ENCODE peak calls at places on chromosomes 12 and 14, in four cellular contexts. E is iPS DF 6.9, Q is suprapubic skin, V is upper lobe of right lung. R is an unnamed sample. For H3K4me1, the result is how much of the 10 kb centered on the place peaks cover.

GRCh38 chr14:69326611-69327010 is 66.7 kb downstream of the GALNT16 start:
- DNase-seq in Q (peak), E (no peak), V (no peak), R (no peak)

GRCh38 chr14:105419055-105419304 is 647 bp upstream of the MTA1 start:
- DNase-seq in Q (no peak), E (no peak), V (no peak), R (peak)

GRCh38 chr12:89243786-89244185 is 108.5 kb downstream of the DUSP6 start:
- DNase-seq in E (no peak), V (no peak), Q (no peak), R (no peak)

GRCh38 chr12:6323340-6323994 is 13.0 kb downstream of the PLEKHG6 start:
- DNase-seq in Q (peak), V (no peak), E (peak), R (peak)

GRCh38 chr12:87413784-87414183 is 615.4 kb downstream of the C12orf50 start:
- DNase-seq in E (no peak), V (no peak), Q (no peak), R (no peak)

GRCh38 chr12:12976366-12976765 is 23.7 kb downstream of the HEBP1 start:
- DNase-seq in V (no peak), E (no peak), Q (no peak), R (no peak)

GRCh38 chr14:65101631-65102440 is 481 bp downstream of the MAX start:
- DNase-seq in V (peak), Q (no peak), E (no peak), R (peak)

GRCh38 chr14:80434574-80435321 is 223.4 kb upstream of the DIO2 start:
- DNase-seq in Q (no peak), E (no peak), V (no peak), R (no peak)

GRCh38 chr12:40566246-40566645 is 126.0 kb upstream of the CNTN1 start:
- DNase-seq in E (no peak), V (no peak), Q (no peak), R (no peak)

GRCh38 chr12:110913119-110914056 is 7.0 kb downstream of the MYL2 start:
- DNase-seq in Q (no peak), E (no peak), V (no peak), R (no peak)

GRCh38 chr12:6758511-6758910 is 5.6 kb upstream of the MLF2 start:
- DNase-seq in V (no peak), E (no peak), Q (no peak), R (no peak)

GRCh38 chr12:45774508-45775162 is 45.1 kb downstream of the ARID2 start:
- DNase-seq in V (no peak), E (no peak), Q (no peak), R (no peak)

GRCh38 chr12:27524839-27525238 is 833 bp downstream of the PPFIBP1 start:
- DNase-seq in E (no peak), V (no peak), Q (no peak), R (peak)

GRCh38 chr12:116933101-116933500 is 22.4 kb downstream of the FBXW8 start:
- DNase-seq in E (no peak), Q (no peak), V (no peak), R (no peak)

GRCh38 chr14:63508033-63508432 is 35.1 kb downstream of the PPP2R5E start:
- DNase-seq in Q (no peak), V (no peak), E (no peak), R (no peak)

GRCh38 chr12:45257185-45257585 is 41.3 kb downstream of the ANO6 start:
- DNase-seq in Q (no peak), V (no peak), E (no peak), R (no peak)

GRCh38 chr12:11500861-11501230 is 105.5 kb upstream of the PRB2 start:
- DNase-seq in V (no peak), Q (no peak), E (no peak), R (no peak)

GRCh38 chr14:80781968-80782367 is 159.6 kb downstream of the CEP128 start:
- DNase-seq in V (no peak), Q (no peak), E (no peak), R (no peak)

GRCh38 chr12:120235369-120236123 is 30.0 kb downstream of the PXN start:
- DNase-seq in V (no peak), E (no peak), Q (no peak), R (no peak)

GRCh38 chr12:128801879-128802391 is 21.8 kb downstream of the SLC15A4 start:
- DNase-seq in V (no peak), E (no peak), Q (no peak), R (no peak)

GRCh38 chr12:8829128-8829524 is 6.7 kb downstream of the A2ML1 start:
- DNase-seq in E (no peak), Q (no peak), V (no peak), R (no peak)

GRCh38 chr12:106226884-106227640 is 20.8 kb downstream of the CKAP4 start:
- DNase-seq in V (no peak), Q (no peak), E (no peak), R (peak)

GRCh38 chr12:47867496-47867941 is 37.3 kb downstream of the VDR start:
- DNase-seq in Q (no peak), E (no peak), V (no peak), R (no peak)

GRCh38 chr14:102518063-102518648 is 8.6 kb upstream of the ANKRD9 start:
- DNase-seq in E (no peak), Q (no peak), V (no peak), R (no peak)

GRCh38 chr14:81276699-81277069 is 55.9 kb upstream of the GTF2A1 start:
- DNase-seq in V (no peak), Q (no peak), E (no peak), R (no peak)

GRCh38 chr14:59020382-59020781 is 168.1 kb upstream of the DAAM1 start:
- DNase-seq in E (no peak), V (no peak), Q (no peak), R (peak)

GRCh38 chr14:103188691-103189480 is 65.6 kb downstream of the TNFAIP2 start:
- DNase-seq in Q (no peak), E (no peak), V (peak), R (peak)

GRCh38 chr14:68977137-68977740 is 1.9 kb downstream of the ACTN1 start:
- DNase-seq in Q (no peak), V (no peak), E (no peak), R (no peak)

GRCh38 chr12:78931466-78931990 is 67.0 kb downstream of the SYT1 start:
- DNase-seq in Q (no peak), V (no peak), E (no peak), R (no peak)

GRCh38 chr12:19576421-19576925 is 137.2 kb downstream of the AEBP2 start:
- DNase-seq in Q (no peak), V (no peak), E (no peak), R (no peak)

GRCh38 chr14:72439707-72440106 is 454.2 kb downstream of the DPF3 start:
- DNase-seq in V (no peak), Q (no peak), E (no peak), R (peak)

GRCh38 chr12:50620050-50620974 is 115.5 kb downstream of the DIP2B start:
- DNase-seq in E (no peak), Q (no peak), V (no peak), R (no peak)

GRCh38 chr12:103391103-103391502 is 104.7 kb downstream of the C12orf42 start:
- DNase-seq in Q (no peak), V (no peak), E (no peak), R (no peak)

GRCh38 chr12:7859552-7859951 is 13.2 kb downstream of the SLC2A14 start:
- DNase-seq in V (no peak), E (no peak), Q (no peak), R (no peak)

GRCh38 chr14:84036863-84037262 is 1493.1 kb upstream of the FLRT2 start:
- DNase-seq in V (no peak), E (no peak), Q (no peak), R (no peak)

GRCh38 chr12:32828120-32828519 is 68.5 kb downstream of the PKP2 start:
- DNase-seq in V (no peak), E (no peak), Q (no peak), R (no peak)

GRCh38 chr12:108799528-108800243 is 57.7 kb downstream of the SSH1 start:
- DNase-seq in Q (no peak), V (no peak), E (no peak), R (no peak)

GRCh38 chr12:108802666-108803036 is 54.7 kb downstream of the SSH1 start:
- DNase-seq in Q (no peak), E (no peak), V (no peak), R (no peak)

GRCh38 chr12:108798551-108799221 is 58.7 kb downstream of the SSH1 start:
- DNase-seq in E (no peak), V (no peak), Q (no peak), R (no peak)

GRCh38 chr12:108801736-108802665 is 55.4 kb downstream of the SSH1 start:
- DNase-seq in E (peak), Q (peak), V (no peak), R (no peak)

DNA sequence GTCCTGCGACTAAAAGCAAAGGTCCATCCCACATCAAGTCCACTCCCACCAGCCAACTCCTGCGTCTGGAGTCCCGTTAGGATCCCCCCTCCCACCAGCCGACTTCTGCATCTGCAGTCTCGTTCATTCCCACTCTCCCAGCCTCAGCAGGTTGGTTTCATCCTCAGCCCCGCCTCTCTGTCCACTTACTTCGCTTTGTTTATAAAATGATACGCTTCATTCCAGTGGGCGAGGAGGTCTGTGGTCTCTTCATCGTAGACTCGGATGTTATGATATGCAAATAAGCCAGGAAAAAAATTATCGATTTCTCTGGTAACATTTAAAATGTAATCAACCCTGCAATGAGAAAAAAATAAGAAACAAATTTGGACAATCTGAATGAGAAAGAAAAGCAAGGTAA is 56.8 kb downstream of the SSH1 start:
- DNase-seq in V (no peak), E (no peak), Q (no peak), R (no peak)
- H3K4me1 ChIP-seq in V (under half), E (under half), Q (half or more), R (under half)

GRCh38 chr12:81080431-81080983 is 2.6 kb downstream of the ACSS3 start:
- DNase-seq in Q (no peak), E (no peak), V (no peak), R (no peak)

GRCh38 chr12:81083906-81084513 is 6.1 kb downstream of the ACSS3 start:
- DNase-seq in Q (no peak), E (no peak), V (no peak), R (no peak)

GRCh38 chr12:81081726-81082125 is 3.8 kb downstream of the ACSS3 start:
- DNase-seq in E (no peak), V (no peak), Q (no peak), R (no peak)

GRCh38 chr12:81084848-81085350 is 7.0 kb downstream of the ACSS3 start:
- DNase-seq in E (no peak), V (no peak), Q (no peak), R (no peak)

DNA sequence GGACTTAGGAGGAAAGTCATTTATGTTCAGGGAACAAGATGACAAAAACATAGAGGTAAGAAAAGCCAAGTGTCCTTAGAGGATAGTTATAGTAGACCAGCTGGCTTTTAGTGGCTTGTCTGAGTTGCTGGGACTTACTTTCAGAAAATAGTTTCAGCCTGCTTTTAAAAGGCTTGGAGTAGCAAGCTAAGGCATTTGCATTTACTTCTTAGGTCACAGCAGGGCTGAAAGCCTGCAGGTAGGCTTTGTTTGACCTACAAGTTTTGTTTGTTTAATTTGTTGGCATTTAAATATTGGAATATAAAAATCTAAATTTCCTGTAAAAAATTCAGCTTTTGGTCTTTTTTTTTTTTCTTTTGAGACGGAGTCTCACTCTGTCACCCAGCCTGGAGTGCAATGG is 5.1 kb downstream of the ACSS3 start:
- DNase-seq in E (no peak), V (no peak), Q (no peak), R (no peak)
- H3K27ac ChIP-seq in E (no peak), V (no peak), Q (no peak), R (no peak)

DNA sequence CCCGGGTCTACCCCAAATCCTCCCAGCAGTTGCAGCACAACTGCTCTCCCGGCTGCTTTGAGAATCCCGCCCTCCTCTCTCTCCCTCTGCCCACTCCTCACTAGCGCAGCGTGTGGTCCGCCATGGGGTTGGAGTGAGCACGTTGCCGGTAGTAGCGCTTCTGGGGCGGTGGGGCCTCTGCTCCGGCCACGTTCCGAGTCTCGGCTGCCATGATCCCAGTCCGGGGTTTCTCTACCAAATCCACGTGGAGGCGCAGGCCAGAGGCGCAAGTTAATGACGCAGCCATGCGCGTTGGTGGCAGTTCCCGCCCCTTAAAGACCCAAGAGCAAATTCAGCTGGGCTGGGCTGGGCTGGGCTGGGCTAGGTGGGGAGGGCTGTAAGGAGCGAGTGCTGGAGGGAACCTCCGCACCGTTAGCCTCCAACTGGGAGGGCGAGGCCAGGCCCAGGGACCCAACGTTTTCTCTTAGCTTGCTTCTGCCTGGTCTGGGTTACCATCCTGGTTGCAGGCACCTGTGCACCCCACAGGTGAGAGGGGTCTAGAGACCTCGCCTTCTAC is at the start of gene METTL1:
- DNase-seq in V (peak), Q (peak), E (peak), R (peak)
- H3K4me3 ChIP-seq in V (peak), Q (peak), E (peak), R (peak)

GRCh38 chr12:52439420-52439819 is 5.2 kb upstream of the KRT75 start:
- DNase-seq in Q (no peak), E (no peak), V (no peak), R (no peak)
- H3K4me1 ChIP-seq in Q (under half), E (under half), V (under half), R (under half)

GRCh38 chr14:60640859-60641721 is 8.2 kb downstream of the SIX1 start:
- DNase-seq in V (no peak), Q (no peak), E (no peak), R (no peak)
- H3K27ac ChIP-seq in V (no peak), Q (no peak), E (no peak), R (no peak)

GRCh38 chr12:25981597-25981996 is 23.1 kb downstream of the RASSF8 start:
- DNase-seq in E (no peak), V (no peak), Q (no peak), R (no peak)
- H3K4me3 ChIP-seq in E (no peak), V (no peak), Q (no peak), R (no peak)

GRCh38 chr12:113236539-113237354 is 15.5 kb downstream of the TPCN1 start:
- DNase-seq in Q (no peak), E (no peak), V (no peak), R (peak)
- H3K4me1 ChIP-seq in Q (half or more), E (under half), V (under half), R (under half)

GRCh38 chr14:50773632-50774541 is 57.1 kb downstream of the NIN start:
- DNase-seq in V (no peak), Q (no peak), E (peak), R (peak)

GRCh38 chr14:50778757-50779483 is 52.0 kb downstream of the NIN start:
- DNase-seq in E (no peak), V (no peak), Q (no peak), R (no peak)

GRCh38 chr14:50775357-50775756 is 55.6 kb downstream of the NIN start:
- DNase-seq in Q (no peak), E (no peak), V (no peak), R (no peak)

GRCh38 chr14:50774542-50775267 is 56.3 kb downstream of the NIN start:
- DNase-seq in V (no peak), Q (no peak), E (no peak), R (no peak)

GRCh38 chr14:50776522-50776921 is 54.4 kb downstream of the NIN start:
- DNase-seq in Q (no peak), E (no peak), V (no peak), R (no peak)
- H3K27ac ChIP-seq in Q (no peak), E (no peak), V (no peak), R (no peak)

GRCh38 chr12:53752651-53753050 is 872 bp upstream of the CISTR start:
- DNase-seq in E (no peak), Q (no peak), V (no peak), R (no peak)

GRCh38 chr12:53751336-53752191 is at the start of gene CISTR:
- DNase-seq in Q (no peak), E (no peak), V (peak), R (no peak)

GRCh38 chr12:53750812-53751335 is 905 bp downstream of the CISTR start:
- DNase-seq in V (peak), E (no peak), Q (no peak), R (no peak)

GRCh38 chr12:53749986-53750811 is 1.6 kb downstream of the CISTR start:
- DNase-seq in Q (no peak), E (no peak), V (no peak), R (no peak)

DNA sequence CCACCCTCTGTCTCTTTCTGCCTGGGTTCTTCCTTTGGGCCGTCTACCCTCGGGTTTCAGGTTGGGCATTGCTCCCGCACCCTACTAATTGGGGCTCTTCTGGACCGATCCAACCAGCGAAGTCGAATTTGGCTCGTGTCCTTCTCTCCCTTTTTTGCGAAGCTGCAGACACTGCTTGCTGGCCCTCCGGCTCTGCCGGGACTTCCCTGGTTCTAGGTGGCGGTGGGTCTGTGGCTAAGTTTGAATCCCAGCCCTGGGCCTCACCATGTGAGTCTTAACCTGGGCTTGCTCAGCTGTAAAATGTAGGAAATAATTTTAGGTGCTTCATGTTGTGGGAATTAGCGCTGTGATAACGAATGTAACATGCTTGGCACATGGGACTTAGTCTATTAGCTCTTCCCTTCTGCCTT is 418 bp upstream of the CISTR start:
- DNase-seq in V (no peak), Q (no peak), E (no peak), R (no peak)
- H3K4me3 ChIP-seq in V (peak), Q (peak), E (peak), R (peak)

R was measured in small intestine.